ENCODE peak calls at places on chromosomes 4 and X, in four cellular contexts. U, H, S and N are unnamed samples.

GRCh38 chrX:39309018-39309620 is 507.9 kb downstream of the MID1IP1 start:
- DNase-seq in U (no peak), S (no peak), H (no peak), N (no peak)

GRCh38 chrX:132034648-132035047 is 11.5 kb downstream of the STK26 start:
- DNase-seq in S (no peak), H (no peak), U (no peak), N (no peak)

GRCh38 chr4:100170986-100171385 is 19.3 kb downstream of the DDIT4L start:
- DNase-seq in H (no peak), U (no peak), S (no peak), N (no peak)

GRCh38 chr4:7462509-7462971 is 27.8 kb upstream of the PSAPL1 start:
- DNase-seq in S (no peak), U (no peak), H (peak), N (no peak)

GRCh38 chrX:9148626-9149385 is 114.9 kb upstream of the FAM9B start:
- DNase-seq in S (no peak), U (no peak), H (peak), N (no peak)

GRCh38 chrX:149682956-149683947 is 28.6 kb upstream of the MAGEA11 start:
- DNase-seq in H (no peak), S (no peak), U (no peak), N (no peak)

GRCh38 chrX:30939928-30940327 is 50.9 kb upstream of the TAB3 start:
- DNase-seq in U (no peak), S (no peak), H (no peak), N (no peak)

GRCh38 chr4:112898357-112899141 is 150.9 kb upstream of the ANK2 start:
- DNase-seq in H (no peak), S (no peak), U (no peak), N (no peak)

GRCh38 chrX:139094671-139095592 is 383.4 kb upstream of the FGF13 start:
- DNase-seq in S (no peak), H (no peak), U (no peak), N (no peak)

GRCh38 chrX:70434914-70435586 is 9.6 kb upstream of the DLG3 start:
- DNase-seq in U (no peak), H (no peak), S (no peak), N (no peak)

GRCh38 chrX:129522184-129523059 is 868 bp downstream of the SMARCA1 start:
- DNase-seq in S (peak), H (peak), U (peak), N (no peak)

GRCh38 chrX:56790778-56791177 is 61.7 kb downstream of the NBDY start:
- DNase-seq in H (no peak), S (no peak), U (no peak), N (no peak)

GRCh38 chr4:150090836-150091235 is 12.6 kb downstream of the DCLK2 start:
- DNase-seq in U (no peak), H (peak), S (no peak), N (peak)

GRCh38 chr4:56768772-56769171 is 52.7 kb downstream of the SPINK2 start:
- DNase-seq in H (no peak), S (no peak), U (no peak), N (no peak)

GRCh38 chr4:3777669-3778068 is 11.5 kb downstream of the ADRA2C start:
- DNase-seq in U (no peak), S (no peak), H (no peak), N (no peak)

GRCh38 chrX:8848921-8849320 is 47.7 kb upstream of the FAM9A start:
- DNase-seq in H (no peak), U (no peak), S (no peak), N (no peak)

GRCh38 chrX:109926743-109927662 is 75.9 kb upstream of the TMEM164 start:
- DNase-seq in H (no peak), S (no peak), U (no peak), N (no peak)

GRCh38 chr4:48247142-48247877 is 22.3 kb downstream of the TEC start:
- DNase-seq in U (no peak), H (peak), S (no peak), N (no peak)

GRCh38 chr4:3322059-3322550 is 29.3 kb downstream of the RGS12 start:
- DNase-seq in S (no peak), H (no peak), U (peak), N (no peak)

GRCh38 chr4:30867427-30867826 is 147.3 kb downstream of the PCDH7 start:
- DNase-seq in H (no peak), U (no peak), S (no peak), N (no peak)

GRCh38 chr4:30881985-30882384 is 161.8 kb downstream of the PCDH7 start:
- DNase-seq in U (no peak), H (no peak), S (no peak), N (no peak)

GRCh38 chr4:3293410-3294391 is 880 bp downstream of the RGS12 start:
- DNase-seq in S (no peak), H (peak), U (no peak), N (no peak)

GRCh38 chrX:8748855-8749254 is 16.9 kb upstream of the ANOS1 start:
- DNase-seq in U (no peak), S (no peak), H (peak), N (peak)

GRCh38 chrX:103423955-103424640 is 47.8 kb downstream of the BEX3 start:
- DNase-seq in U (no peak), H (no peak), S (no peak), N (no peak)

GRCh38 chrX:49199906-49200771 is at the start of gene SYP:
- DNase-seq in H (peak), S (peak), U (peak), N (no peak)

GRCh38 chr4:102586644-102587021 is 85.5 kb downstream of the NFKB1 start:
- DNase-seq in U (no peak), S (no peak), H (no peak), N (no peak)